ENCODE peak calls at places on chromosomes 11 and 22, in ten cellular contexts. W is stomach, D is tibial nerve, S is ovary, Q is A549, O is K562, L is transverse colon, H is sigmoid colon, J is suprapubic skin, R is esophagus muscularis mucosa. C is an unnamed sample.

GRCh38 chr11:22634897-22635629 is 9.4 kb upstream of the FANCF start:
- DNase-seq in W (no peak), D (no peak), S (no peak), Q (no peak), O (peak), L (no peak), H (no peak), J (no peak), R (no peak), C (no peak)

GRCh38 chr11:7570938-7571337 is 57.1 kb downstream of the PPFIBP2 start:
- DNase-seq in W (no peak), D (no peak), S (no peak), Q (no peak), O (no peak), L (no peak), H (no peak), J (no peak), R (no peak), C (no peak)

GRCh38 chr11:69496202-69496557 is 14.7 kb downstream of the LINC01488 start:
- DNase-seq in W (no peak), D (no peak), S (no peak), Q (no peak), O (no peak), L (no peak), H (no peak), J (no peak), R (no peak), C (no peak)

GRCh38 chr22:29480512-29481264 is 670 bp downstream of the NEFH start:
- DNase-seq in W (no peak), D (no peak), S (peak), Q (no peak), O (peak), L (no peak), H (no peak), J (no peak), R (no peak), C (no peak)

GRCh38 chr11:70247042-70247709 is 23.3 kb upstream of the PPFIA1 start:
- DNase-seq in W (no peak), D (no peak), S (no peak), Q (no peak), O (peak), L (no peak), H (no peak), J (no peak), R (no peak), C (no peak)

GRCh38 chr11:71352748-71353147 is 95.4 kb downstream of the DHCR7 start:
- DNase-seq in W (no peak), D (no peak), S (no peak), Q (no peak), O (no peak), L (no peak), H (no peak), J (no peak), R (no peak), C (no peak)

GRCh38 chr11:126588630-126589491 is 233.4 kb downstream of the ST3GAL4 start:
- DNase-seq in W (no peak), D (no peak), S (no peak), Q (no peak), O (no peak), L (no peak), H (no peak), J (no peak), R (no peak), C (peak)

GRCh38 chr11:63405114-63405513 is 35.5 kb downstream of the SLC22A9 start:
- DNase-seq in W (no peak), D (no peak), S (no peak), Q (no peak), O (no peak), L (no peak), H (no peak), J (no peak), R (no peak), C (no peak)

GRCh38 chr11:70618471-70619101 is 220.3 kb downstream of the CTTN start:
- DNase-seq in W (no peak), D (no peak), S (no peak), Q (no peak), O (no peak), L (peak), H (no peak), J (no peak), R (no peak), C (no peak)

GRCh38 chr11:17563248-17563647 is 16.2 kb downstream of the OTOG start:
- DNase-seq in W (peak), D (no peak), S (no peak), Q (no peak), O (no peak), L (no peak), H (peak), J (peak), R (no peak), C (no peak)

GRCh38 chr22:40512426-40513136 is 123.9 kb downstream of the MRTFA start:
- DNase-seq in W (no peak), D (no peak), S (peak), Q (peak), O (no peak), L (no peak), H (peak), J (no peak), R (no peak), C (no peak)

GRCh38 chr11:3707176-3707575 is 36.0 kb upstream of the CHRNA10 start:
- DNase-seq in W (no peak), D (no peak), S (no peak), Q (no peak), O (no peak), L (no peak), H (no peak), J (no peak), R (no peak), C (no peak)

GRCh38 chr11:75100314-75100713 is 3.6 kb upstream of the OR2AT4 start:
- DNase-seq in W (no peak), D (no peak), S (no peak), Q (peak), O (peak), L (no peak), H (no peak), J (no peak), R (no peak), C (no peak)

GRCh38 chr22:30308518-30309230 is 18.1 kb downstream of the TBC1D10A start:
- DNase-seq in W (no peak), D (no peak), S (no peak), Q (no peak), O (peak), L (peak), H (peak), J (no peak), R (no peak), C (no peak)

GRCh38 chr11:133814588-133814987 is 30.7 kb downstream of the SPATA19 start:
- DNase-seq in W (no peak), D (no peak), S (no peak), Q (no peak), O (no peak), L (no peak), H (no peak), J (no peak), R (no peak), C (no peak)

GRCh38 chr11:6320411-6321207 is at the start of gene CAVIN3:
- DNase-seq in W (peak), D (peak), S (peak), Q (peak), O (peak), L (peak), H (peak), J (peak), R (peak), C (peak)

GRCh38 chr11:118908931-118909618 is 16.7 kb downstream of the BCL9L start:
- DNase-seq in W (peak), D (peak), S (peak), Q (no peak), O (peak), L (peak), H (peak), J (no peak), R (peak), C (peak)

DNA sequence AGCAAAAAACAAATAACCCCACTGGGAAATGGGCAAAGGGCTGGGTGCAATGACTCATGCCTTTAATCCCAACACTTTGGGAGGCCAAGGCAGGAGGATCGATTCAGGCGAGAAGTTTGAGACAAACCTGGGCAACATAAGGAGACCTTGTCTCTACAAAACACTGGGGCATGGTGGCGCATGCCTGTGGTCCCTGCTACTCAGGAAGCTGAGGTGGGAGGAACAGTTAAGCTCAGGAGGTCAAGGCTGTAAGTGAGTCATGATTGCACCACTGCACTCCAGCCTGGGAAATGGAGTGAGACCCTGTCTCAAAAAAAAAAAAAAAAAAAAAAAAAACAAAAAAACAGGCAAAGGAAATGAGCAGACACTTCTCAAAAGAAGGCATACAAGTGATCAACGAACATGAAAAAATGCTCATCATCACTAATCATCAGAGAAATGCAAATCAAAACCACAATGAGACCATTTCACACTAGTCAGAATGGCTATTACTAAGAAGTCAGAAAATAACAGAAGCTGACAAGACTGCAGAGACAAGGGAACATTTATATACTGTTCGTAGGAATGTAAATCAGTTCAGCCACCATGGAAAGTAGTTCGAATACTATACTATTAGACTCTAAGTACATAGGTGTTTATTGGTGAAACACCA is 48.2 kb upstream of the SMCO4 start:
- DNase-seq in W (no peak), D (no peak), S (no peak), Q (no peak), O (peak), L (no peak), H (no peak), J (no peak), R (no peak), C (no peak)
- H3K4me3 ChIP-seq in W (no peak), D (no peak), S (no peak), Q (no peak), O (no peak), L (no peak), H (no peak), J (no peak), R (no peak), C (no peak)

GRCh38 chr11:73140213-73141030 is 1.7 kb downstream of the FCHSD2 start:
- DNase-seq in W (peak), D (no peak), S (no peak), Q (peak), O (peak), L (no peak), H (no peak), J (no peak), R (peak), C (peak)
- H3K27ac ChIP-seq in W (peak), D (peak), S (peak), Q (peak), O (peak), L (peak), H (peak), J (peak), R (peak), C (peak)

DNA sequence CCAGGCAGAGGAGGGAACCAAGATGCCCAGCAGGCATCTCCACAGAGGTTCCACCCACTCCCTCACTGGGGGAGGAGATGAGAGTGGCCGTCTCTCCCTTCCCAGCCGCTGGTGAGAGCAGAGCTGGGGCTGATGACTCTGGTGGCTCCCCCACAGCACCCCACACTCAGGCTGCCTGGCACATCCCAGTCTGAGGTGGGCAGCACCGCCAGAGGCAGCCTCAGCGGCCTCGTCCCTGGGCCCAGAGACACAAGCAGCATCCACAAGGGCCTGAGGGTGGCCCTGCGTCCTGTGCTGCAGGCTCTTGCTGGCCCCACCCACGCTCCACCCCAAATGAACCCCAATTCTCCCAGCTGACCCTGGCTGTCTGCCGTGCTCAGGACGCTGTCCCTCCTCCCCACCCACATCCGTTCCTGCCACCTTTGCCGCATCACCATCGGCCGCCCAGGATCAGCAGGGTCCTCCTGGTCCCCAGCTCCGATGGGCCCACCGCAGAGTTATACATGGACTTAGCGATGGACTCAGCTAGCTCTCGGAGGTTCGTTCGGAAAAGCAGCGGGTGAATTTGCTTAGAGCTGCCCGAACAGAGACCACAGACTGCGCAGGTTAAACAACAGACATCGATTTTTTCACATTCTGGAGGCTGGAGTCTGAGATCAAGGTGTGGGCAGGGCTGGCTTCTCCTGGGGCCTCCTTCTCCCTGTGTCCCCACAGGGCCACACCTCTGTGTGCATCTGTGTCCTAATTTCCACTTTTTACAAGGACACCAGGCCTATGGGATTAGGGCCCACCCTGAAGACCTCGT is 20.2 kb upstream of the CTSD start:
- DNase-seq in W (no peak), D (no peak), S (no peak), Q (no peak), O (no peak), L (no peak), H (no peak), J (no peak), R (no peak), C (peak)
- TF ChIP-seq EP300 in W (no peak), D (no peak), S (no peak), Q (no peak), O (no peak), L (no peak), H (no peak), J (no peak), R (no peak), C (no peak)

GRCh38 chr22:47090591-47091240 is 328.3 kb downstream of the TBC1D22A start:
- DNase-seq in W (no peak), D (no peak), S (no peak), Q (no peak), O (peak), L (no peak), H (no peak), J (peak), R (no peak), C (no peak)
- H3K4me3 ChIP-seq in W (peak), D (peak), S (no peak), Q (no peak), O (peak), L (peak), H (peak), J (peak), R (peak), C (no peak)

GRCh38 chr11:34209809-34210208 is 104.4 kb downstream of the NAT10 start:
- DNase-seq in W (no peak), D (no peak), S (no peak), Q (no peak), O (no peak), L (no peak), H (no peak), J (no peak), R (no peak), C (no peak)
- H3K27ac ChIP-seq in W (no peak), D (no peak), S (no peak), Q (peak), O (no peak), L (no peak), H (no peak), J (no peak), R (no peak), C (no peak)

DNA sequence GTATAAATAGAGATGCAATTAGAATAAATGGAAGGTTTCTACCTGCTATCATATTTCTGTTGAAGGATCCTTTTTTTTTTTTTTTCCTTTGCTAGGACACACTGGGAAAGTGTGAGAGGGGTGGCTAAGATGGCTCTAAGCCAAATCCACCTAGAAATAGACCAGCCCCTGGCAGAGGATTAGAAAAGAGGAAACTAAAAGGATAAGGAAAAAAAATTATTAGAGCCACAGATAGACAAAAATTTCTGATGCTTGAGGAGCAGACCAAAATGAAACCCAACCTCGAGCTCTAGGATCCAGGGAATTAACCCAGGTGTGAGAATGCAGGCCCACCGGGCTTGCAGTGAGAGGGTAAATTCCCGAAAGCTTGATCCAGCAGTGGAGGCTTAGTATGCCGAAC is 262.3 kb downstream of the CADM1 start:
- DNase-seq in W (no peak), D (no peak), S (no peak), Q (no peak), O (no peak), L (no peak), H (no peak), J (no peak), R (no peak), C (no peak)
- TF ChIP-seq EP300 in W (no peak), D (no peak), S (no peak), Q (no peak), O (no peak), L (no peak), H (no peak), J (no peak), R (no peak), C (no peak)

DNA sequence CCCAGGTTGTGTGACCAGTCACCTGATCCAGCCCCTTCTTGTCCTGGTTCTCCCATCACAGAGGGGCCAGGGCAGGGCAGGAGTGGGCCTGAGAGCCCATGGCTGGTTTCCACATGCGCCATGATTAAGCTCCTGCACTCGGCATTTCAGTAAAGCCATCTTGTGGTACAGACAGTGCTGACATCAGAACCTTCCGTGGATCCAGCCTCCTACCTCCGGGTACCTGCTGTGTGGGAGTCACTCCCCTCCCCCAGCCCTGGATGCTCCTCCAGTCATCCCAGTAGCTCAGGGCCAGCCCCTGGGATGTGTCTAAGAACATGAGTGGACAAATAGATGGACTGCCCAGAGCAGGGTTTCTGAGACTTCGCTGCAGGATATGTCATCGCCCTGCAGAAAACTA is 22.1 kb upstream of the MGAT3 start:
- DNase-seq in W (no peak), D (no peak), S (no peak), Q (no peak), O (no peak), L (no peak), H (no peak), J (no peak), R (no peak), C (no peak)
- H3K4me3 ChIP-seq in W (no peak), D (no peak), S (no peak), Q (no peak), O (no peak), L (no peak), H (no peak), J (no peak), R (no peak), C (no peak)

DNA sequence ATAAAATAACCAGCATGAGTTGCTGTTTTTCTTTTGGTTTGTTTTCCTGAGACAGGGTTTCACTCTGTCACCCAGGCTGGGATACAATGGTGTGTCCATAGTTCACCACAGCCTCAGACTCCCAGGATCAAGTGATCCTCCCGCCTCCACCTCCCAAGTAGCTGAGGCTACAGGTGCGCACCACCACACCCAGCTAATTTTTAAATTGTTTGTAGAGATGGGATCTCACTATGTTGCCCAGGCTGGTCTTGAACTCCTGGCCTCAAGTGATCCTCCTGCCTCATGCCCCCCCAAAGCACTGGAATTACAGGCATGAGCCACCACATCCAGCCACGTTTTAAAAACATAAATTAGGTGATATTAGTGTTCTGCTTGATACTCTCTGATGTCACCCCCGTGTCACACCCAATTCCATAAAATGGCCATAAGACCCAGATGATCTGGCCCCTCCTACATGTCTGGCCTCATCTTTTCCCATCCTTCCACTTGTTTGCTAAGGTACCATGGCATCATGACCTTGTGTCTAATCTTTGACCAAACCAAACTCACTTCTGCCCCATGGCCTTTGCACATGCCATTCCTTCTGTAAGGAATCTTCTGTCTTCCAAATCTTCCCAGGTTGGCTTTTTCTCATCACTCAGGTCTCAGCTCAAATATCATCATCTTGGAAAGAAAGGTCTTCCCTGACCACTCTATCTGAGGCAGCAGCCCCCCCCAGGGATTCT is 6.3 kb downstream of the SIK3 start:
- DNase-seq in W (no peak), D (no peak), S (no peak), Q (no peak), O (no peak), L (no peak), H (no peak), J (no peak), R (no peak), C (no peak)
- H3K27ac ChIP-seq in W (no peak), D (no peak), S (no peak), Q (no peak), O (no peak), L (peak), H (peak), J (no peak), R (peak), C (no peak)

DNA sequence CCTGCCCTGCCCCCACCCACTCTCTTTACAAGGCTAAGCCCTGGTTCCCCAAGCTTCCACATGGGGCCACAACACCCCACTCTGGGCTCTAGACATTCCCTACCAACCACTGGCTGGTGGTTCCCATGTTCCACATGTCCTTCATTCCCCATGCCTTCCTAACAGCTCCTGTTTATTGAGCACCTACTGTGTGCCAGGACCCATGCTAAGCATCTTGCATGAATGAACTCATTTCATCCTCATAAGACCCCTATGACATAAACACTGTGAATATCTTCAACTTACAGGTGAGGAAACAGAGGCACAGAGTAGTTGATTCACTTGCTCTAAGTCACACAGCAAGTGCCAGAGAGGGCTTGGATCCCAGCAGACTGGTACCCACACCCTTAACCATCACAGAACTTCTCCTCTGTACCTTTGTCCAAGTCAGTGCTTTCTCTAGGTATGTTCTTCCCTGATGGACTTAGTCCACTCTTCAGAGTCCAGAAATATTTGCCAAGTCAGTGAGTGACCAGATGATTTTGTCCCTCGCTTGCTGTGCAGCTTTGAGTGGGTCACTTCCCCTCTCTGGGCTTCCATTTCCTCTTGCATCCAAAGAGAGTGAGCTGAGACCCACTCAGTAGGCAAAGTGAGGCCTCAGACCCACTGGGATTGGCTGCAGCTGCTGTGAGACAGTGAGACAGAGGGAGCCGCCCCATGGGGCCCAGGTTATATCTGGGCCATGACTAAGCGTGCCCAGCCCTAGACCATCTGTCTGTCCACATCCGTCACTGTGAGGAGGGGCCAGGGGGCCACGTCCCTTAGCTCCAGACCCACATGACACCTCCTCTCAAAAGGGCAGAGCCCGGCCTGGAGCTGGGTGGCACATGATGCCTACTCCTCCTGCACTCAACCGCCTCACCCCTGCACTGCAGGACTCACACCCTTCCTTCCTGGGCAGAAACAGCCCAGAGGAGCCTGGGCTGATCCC is 132.4 kb downstream of the MN1 start:
- DNase-seq in W (no peak), D (no peak), S (no peak), Q (peak), O (peak), L (peak), H (no peak), J (no peak), R (no peak), C (no peak)
- TF ChIP-seq EP300 in W (no peak), D (no peak), S (no peak), Q (no peak), O (peak), L (no peak), H (no peak), J (no peak), R (no peak), C (peak)